ENCODE peak calls at places on chromosomes 1 and 21, in six cellular contexts. G is activated CD8-positive, alpha-beta memory T cell treated with anti-CD3 and anti-CD28 coated beads for 4 hours; B is tibial artery; J is activated T-helper 1 cell treated with Interleukin-2 at 50 U/mL for 16 hours; Y is HCEC 1CT; T is CD8-positive, alpha-beta memory T cell. R is an unnamed sample.
A peak's percentile ranks its signal among the peaks of the same experiment; 100 is the strongest.

GRCh38 chr1:38138498-38139233 is 92.1 kb upstream of the POU3F1 start:
- DNase-seq in G (no peak), B (peak; percentile 85), J (no peak), Y (peak; percentile 91), T (no peak), R (no peak)

GRCh38 chr1:44688760-44689446 is 14.4 kb downstream of the ARMH1 start:
- DNase-seq in G (no peak), B (no peak), J (no peak), Y (no peak), T (no peak), R (no peak)

GRCh38 chr1:55239548-55239947 is 24.4 kb upstream of the USP24 start:
- DNase-seq in G (no peak), B (no peak), J (no peak), Y (no peak), T (no peak), R (no peak)

GRCh38 chr1:210272666-210273065 is 40.1 kb downstream of the SERTAD4 start:
- DNase-seq in G (no peak), B (no peak), J (no peak), Y (no peak), T (no peak), R (no peak)

GRCh38 chr1:225980005-225980404 is 19.1 kb downstream of the SDE2 start:
- DNase-seq in G (no peak), B (no peak), J (no peak), Y (no peak), T (no peak), R (no peak)

GRCh38 chr1:22749919-22750670 is 39.5 kb downstream of the EPHB2 start:
- DNase-seq in G (no peak), B (peak; percentile 77), J (no peak), Y (peak; percentile 90), T (no peak), R (no peak)

GRCh38 chr1:15734901-15735300 is 1.2 kb upstream of the SLC25A34 start:
- DNase-seq in G (no peak), B (peak; percentile 70), J (no peak), Y (no peak), T (no peak), R (no peak)

GRCh38 chr1:228891134-228892034 is 156.1 kb downstream of the RHOU start:
- DNase-seq in G (no peak), B (no peak), J (no peak), Y (no peak), T (no peak), R (no peak)

GRCh38 chr1:156402621-156403020 is 33.6 kb downstream of the RHBG start:
- DNase-seq in G (no peak), B (no peak), J (no peak), Y (no peak), T (no peak), R (no peak)

GRCh38 chr21:28614816-28615215 is 377.9 kb downstream of the LTN1 start:
- DNase-seq in G (no peak), B (no peak), J (no peak), Y (no peak), T (no peak), R (no peak)

GRCh38 chr1:232590742-232591082 is 39.2 kb downstream of the SIPA1L2 start:
- DNase-seq in G (no peak), B (no peak), J (no peak), Y (no peak), T (no peak), R (no peak)

GRCh38 chr1:181452746-181453145 is 30.6 kb upstream of the CACNA1E start:
- DNase-seq in G (no peak), B (no peak), J (no peak), Y (no peak), T (no peak), R (no peak)

GRCh38 chr21:45542242-45542666 is at the start of gene SLC19A1:
- DNase-seq in G (peak; percentile 52), B (peak; percentile 81), J (peak; percentile 61), Y (peak; percentile 55), T (peak; percentile 65), R (peak; percentile 58)

GRCh38 chr1:40421694-40422384 is 28.4 kb upstream of the ZFP69B start:
- DNase-seq in G (no peak), B (no peak), J (no peak), Y (peak; percentile 17), T (no peak), R (no peak)

GRCh38 chr1:119347858-119348257 is 20.7 kb upstream of the HAO2 start:
- DNase-seq in G (no peak), B (no peak), J (no peak), Y (peak; percentile 50), T (no peak), R (no peak)

GRCh38 chr1:245322673-245323072 is 167.9 kb downstream of the KIF26B start:
- DNase-seq in G (no peak), B (no peak), J (no peak), Y (no peak), T (no peak), R (no peak)

GRCh38 chr1:61873581-61873980 is 131.3 kb downstream of the PATJ start:
- DNase-seq in G (no peak), B (no peak), J (no peak), Y (no peak), T (no peak), R (no peak)

GRCh38 chr1:49136738-49137251 is 360.1 kb upstream of the BEND5 start:
- DNase-seq in G (no peak), B (no peak), J (no peak), Y (no peak), T (no peak), R (no peak)

GRCh38 chr1:10537082-10537766 is 62.5 kb downstream of the PEX14 start:
- DNase-seq in G (no peak), B (no peak), J (no peak), Y (no peak), T (no peak), R (no peak)

GRCh38 chr1:204567067-204567466 is 50.9 kb downstream of the MDM4 start:
- DNase-seq in G (no peak), B (no peak), J (no peak), Y (no peak), T (no peak), R (no peak)

GRCh38 chr1:53822931-53823330 is 15.2 kb downstream of the NDC1 start:
- DNase-seq in G (no peak), B (no peak), J (no peak), Y (no peak), T (no peak), R (no peak)

GRCh38 chr1:202713110-202713509 is 2.9 kb upstream of the SYT2 start:
- DNase-seq in G (no peak), B (no peak), J (no peak), Y (no peak), T (no peak), R (no peak)

GRCh38 chr1:35539824-35540261 is 17.4 kb downstream of the KIAA0319L start:
- DNase-seq in G (no peak), B (no peak), J (no peak), Y (peak; percentile 61), T (no peak), R (no peak)

GRCh38 chr1:12275370-12275769 is 45.5 kb downstream of the VPS13D start:
- DNase-seq in G (no peak), B (no peak), J (peak; percentile 2), Y (peak; percentile 13), T (no peak), R (peak; percentile 21)

GRCh38 chr1:38817958-38818705 is 41.4 kb downstream of the RRAGC start:
- DNase-seq in G (peak; percentile 13), B (no peak), J (peak; percentile 12), Y (no peak), T (peak; percentile 27), R (peak; percentile 6)

GRCh38 chr1:161098161-161099068 is at the start of gene KLHDC9:
- DNase-seq in G (peak; percentile 38), B (peak; percentile 83), J (peak; percentile 58), Y (peak; percentile 61), T (peak; percentile 51), R (peak; percentile 40)

GRCh38 chr21:30340714-30341573 is 3.5 kb upstream of the KRTAP27-1 start:
- DNase-seq in G (no peak), B (no peak), J (no peak), Y (peak; percentile 1), T (no peak), R (no peak)

GRCh38 chr1:230735447-230735846 is 11.7 kb upstream of the CAPN9 start:
- DNase-seq in G (no peak), B (no peak), J (no peak), Y (no peak), T (no peak), R (no peak)

GRCh38 chr1:203526572-203526971 is 32.6 kb downstream of the OPTC start:
- DNase-seq in G (no peak), B (no peak), J (no peak), Y (no peak), T (no peak), R (no peak)

R was measured in T-cell.